ENCODE peak calls at places on chromosomes 2 and 18, in four cellular contexts. S, Q, T and E are unnamed samples.

GRCh38 chr18:8730080-8730827 is 24.9 kb downstream of the MTCL1 start:
- DNase-seq in S (peak; percentile 83), Q (peak; percentile 69), T (no peak), E (peak; percentile 63)

GRCh38 chr18:21163647-21164625 is 52.3 kb upstream of the ROCK1 start:
- DNase-seq in S (no peak), Q (peak; percentile 94), T (no peak), E (peak; percentile 91)

GRCh38 chr2:208015475-208015874 is 9.9 kb downstream of the PLEKHM3 start:
- DNase-seq in S (no peak), Q (no peak), T (no peak), E (no peak)

GRCh38 chr2:202479610-202480009 is 103.5 kb downstream of the BMPR2 start:
- DNase-seq in S (no peak), Q (no peak), T (no peak), E (no peak)

GRCh38 chr2:46277470-46278190 is 19.6 kb upstream of the EPAS1 start:
- DNase-seq in S (peak; percentile 82), Q (no peak), T (no peak), E (no peak)

GRCh38 chr2:109428281-109428680 is 185.5 kb downstream of the SEPTIN10 start:
- DNase-seq in S (no peak), Q (no peak), T (no peak), E (no peak)

GRCh38 chr18:73979742-73980141 is 167.9 kb downstream of the FBXO15 start:
- DNase-seq in S (no peak), Q (peak; percentile 87), T (no peak), E (peak; percentile 84)

GRCh38 chr2:241639385-241639784 is 1.9 kb downstream of the ATG4B start:
- DNase-seq in S (no peak), Q (no peak), T (no peak), E (no peak)

GRCh38 chr2:7672685-7673071 is 755.5 kb downstream of the RNF144A start:
- DNase-seq in S (no peak), Q (no peak), T (no peak), E (no peak)

GRCh38 chr2:25362564-25363145 is 20.9 kb upstream of the DNMT3A start:
- DNase-seq in S (peak; percentile 86), Q (no peak), T (peak; percentile 53), E (no peak)

GRCh38 chr2:46521215-46521683 is 41.9 kb downstream of the TMEM247 start:
- DNase-seq in S (peak; percentile 80), Q (peak; percentile 78), T (no peak), E (peak; percentile 66)

GRCh38 chr18:8788503-8789429 is 83.4 kb downstream of the MTCL1 start:
- DNase-seq in S (no peak), Q (no peak), T (no peak), E (peak; percentile 34)

GRCh38 chr18:62988467-62988866 is 273.1 kb downstream of the PHLPP1 start:
- DNase-seq in S (no peak), Q (peak; percentile 14), T (no peak), E (no peak)

GRCh38 chr18:38654966-38655365 is 1089.4 kb upstream of the CELF4 start:
- DNase-seq in S (no peak), Q (no peak), T (no peak), E (no peak)

GRCh38 chr2:17869128-17869527 is 9.3 kb upstream of the KCNS3 start:
- DNase-seq in S (no peak), Q (peak; percentile 12), T (no peak), E (peak; percentile 29)

GRCh38 chr2:119533560-119533959 is 9.3 kb upstream of the SCTR start:
- DNase-seq in S (no peak), Q (no peak), T (no peak), E (no peak)

GRCh38 chr2:41241325-41242000 is 789.6 kb upstream of the SLC8A1 start:
- DNase-seq in S (no peak), Q (no peak), T (no peak), E (no peak)

GRCh38 chr2:68352651-68353386 is 12.3 kb upstream of the PLEK start:
- DNase-seq in S (no peak), Q (peak; percentile 27), T (no peak), E (peak; percentile 15)

GRCh38 chr2:227482638-227483340 is 10.8 kb downstream of the AGFG1 start:
- DNase-seq in S (no peak), Q (peak; percentile 67), T (no peak), E (peak; percentile 29)

GRCh38 chr2:26717362-26717761 is 24.8 kb downstream of the KCNK3 start:
- DNase-seq in S (no peak), Q (no peak), T (no peak), E (no peak)

GRCh38 chr2:96197541-96198255 is 10.9 kb downstream of the STARD7 start:
- DNase-seq in S (no peak), Q (peak; percentile 33), T (no peak), E (peak; percentile 23)

GRCh38 chr2:81481242-81481993 is 1176.9 kb upstream of the LRRTM1 start:
- DNase-seq in S (peak; percentile 68), Q (no peak), T (no peak), E (no peak)